ENCODE peak calls at places on chromosomes 11 and 22, in five cellular contexts. Q is HepG2, X is A549, P is SK-N-SH, D is HCT116. Y is an unnamed sample.

GRCh38 chr22:29109853-29110252 is 37.0 kb downstream of the KREMEN1 start:
- DNase-seq in Q (no peak), X (no peak), P (no peak), D (no peak), Y (no peak)

GRCh38 chr22:28203286-28203685 is 284.2 kb upstream of the PITPNB start:
- DNase-seq in Q (no peak), X (no peak), P (no peak), D (no peak), Y (no peak)

GRCh38 chr22:47213571-47214230 is 451.3 kb downstream of the TBC1D22A start:
- DNase-seq in Q (peak; percentile 14), X (peak; percentile 17), P (peak; percentile 67), D (peak; percentile 12), Y (peak; percentile 46)

GRCh38 chr22:23353004-23353403 is 172.7 kb downstream of the BCR start:
- DNase-seq in Q (no peak), X (no peak), P (no peak), D (no peak), Y (no peak)

GRCh38 chr11:4626207-4627105 is 10.8 kb upstream of the OR51D1 start:
- DNase-seq in Q (peak; percentile 45), X (peak; percentile 78), P (peak; percentile 31), D (peak; percentile 75), Y (peak; percentile 75)

GRCh38 chr22:25853902-25854301 is 111.9 kb downstream of the MYO18B start:
- DNase-seq in Q (peak; percentile 18), X (peak; percentile 19), P (peak; percentile 48), D (peak; percentile 6), Y (no peak)

GRCh38 chr11:70176940-70177689 is 26.0 kb upstream of the FADD start:
- DNase-seq in Q (peak; percentile 13), X (peak; percentile 53), P (peak; percentile 81), D (peak; percentile 16), Y (peak; percentile 36)

GRCh38 chr11:95767498-95767897 is 22.1 kb downstream of the FAM76B start:
- DNase-seq in Q (no peak), X (peak; percentile 1), P (no peak), D (no peak), Y (peak; percentile 33)

GRCh38 chr11:36449566-36450390 is 60.3 kb downstream of the TRAF6 start:
- DNase-seq in Q (no peak), X (no peak), P (no peak), D (no peak), Y (no peak)

DNA sequence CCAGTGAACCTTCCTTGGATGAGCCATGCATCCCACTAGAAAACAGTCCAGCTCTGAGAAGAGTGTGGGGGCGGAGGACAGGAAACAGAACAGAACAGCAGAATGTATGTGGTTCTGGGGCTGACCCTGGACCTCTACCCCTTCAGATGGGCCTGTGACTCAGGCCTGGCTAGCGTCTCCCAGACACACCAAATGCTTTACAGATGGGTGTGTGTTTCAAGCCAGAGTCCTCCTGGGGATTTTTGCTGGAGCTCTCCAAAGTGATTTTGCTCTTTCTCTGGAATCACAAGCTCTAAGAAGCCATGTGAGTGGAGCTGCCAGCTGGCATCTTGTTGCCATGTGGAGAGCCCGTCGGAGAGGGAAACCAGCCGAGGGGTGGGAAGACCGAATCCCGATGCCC is 13.2 kb upstream of the C1QTNF4 start:
- DNase-seq in Q (no peak), X (no peak), P (no peak), D (no peak), Y (no peak)
- TF ChIP-seq REST in Q (no peak), X (no peak), P (peak; percentile 43), D (no peak), Y (no peak)

DNA sequence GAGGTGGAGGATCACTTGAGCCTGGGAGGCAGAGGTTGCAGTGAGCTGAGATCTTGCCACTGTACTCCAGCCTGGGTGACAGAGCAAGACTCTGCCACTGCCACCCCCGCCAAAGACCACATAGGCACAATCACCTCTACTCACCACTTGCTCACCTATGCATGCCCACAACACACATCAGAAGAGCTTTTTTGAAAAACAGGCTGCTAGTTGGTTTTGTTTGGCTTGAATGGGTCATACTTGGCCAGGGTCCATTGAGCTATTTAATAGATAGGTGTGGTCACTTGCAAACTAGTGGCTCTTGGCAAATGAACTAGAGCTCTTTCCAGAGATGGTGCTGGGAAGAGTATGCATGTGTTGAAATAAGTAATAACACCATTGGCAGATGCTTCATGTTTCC is 80.1 kb downstream of the EMSY start:
- DNase-seq in Q (peak; percentile 42), X (peak; percentile 16), P (no peak), D (peak; percentile 26), Y (no peak)
- TF ChIP-seq REST in Q (no peak), X (no peak), P (no peak), D (no peak), Y (no peak)

DNA sequence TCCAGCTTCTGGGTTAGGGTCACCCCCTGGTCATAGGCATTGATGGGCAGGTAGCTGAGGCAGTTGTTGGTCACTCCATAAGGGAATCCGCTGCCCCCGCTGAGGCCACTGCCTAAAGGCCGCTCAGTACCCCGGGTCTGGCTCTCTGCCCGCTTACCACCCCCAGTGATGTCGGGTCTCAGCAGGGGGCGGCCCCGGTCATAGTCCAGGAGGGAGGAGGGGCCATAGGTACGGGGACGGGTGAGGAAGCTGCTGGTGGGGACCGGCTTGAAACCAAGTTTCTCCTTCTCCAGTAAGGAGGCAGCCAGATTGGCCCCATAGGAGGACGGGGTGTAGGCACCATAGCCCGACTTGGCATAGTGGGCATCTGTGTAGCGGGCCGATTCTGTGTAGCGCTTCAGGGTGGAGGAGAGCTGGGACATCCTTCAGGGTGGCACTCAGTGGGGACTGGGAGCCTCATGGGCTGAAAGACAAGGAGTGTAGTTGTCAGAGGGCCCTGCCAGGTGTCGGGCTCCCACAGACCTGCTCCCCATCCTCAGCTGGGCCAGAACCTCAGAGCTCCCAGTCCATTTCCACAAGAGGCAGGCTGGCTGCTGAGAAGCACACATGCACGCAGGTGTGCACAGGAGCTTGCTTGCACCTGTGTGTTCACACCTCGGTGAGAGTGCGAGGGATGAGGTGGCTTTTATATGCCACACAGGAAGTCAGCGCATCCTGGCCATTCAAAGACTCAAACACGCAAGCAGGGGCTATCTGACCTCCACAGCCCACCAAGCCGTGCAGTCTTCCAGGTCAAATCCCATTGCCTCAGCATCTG is 8.2 kb downstream of the USP2 start:
- DNase-seq in Q (peak; percentile 43), X (no peak), P (no peak), D (no peak), Y (no peak)
- TF ChIP-seq REST in Q (no peak), X (no peak), P (no peak), D (no peak), Y (no peak)

GRCh38 chr11:74615311-74615710 is 22.9 kb downstream of the POLD3 start:
- DNase-seq in Q (no peak), X (no peak), P (no peak), D (no peak), Y (no peak)

GRCh38 chr11:74626130-74626529 is 33.7 kb downstream of the POLD3 start:
- DNase-seq in Q (no peak), X (no peak), P (no peak), D (no peak), Y (no peak)

GRCh38 chr11:74615988-74616387 is 23.6 kb downstream of the POLD3 start:
- DNase-seq in Q (no peak), X (no peak), P (no peak), D (no peak), Y (no peak)

GRCh38 chr11:74620537-74620936 is 28.2 kb downstream of the POLD3 start:
- DNase-seq in Q (no peak), X (no peak), P (no peak), D (no peak), Y (no peak)
- TF ChIP-seq REST in Q (no peak), X (no peak), P (no peak), D (no peak), Y (no peak)

GRCh38 chr11:45617886-45618601 is 47.4 kb downstream of the CHST1 start:
- DNase-seq in Q (no peak), X (no peak), P (no peak), D (no peak), Y (no peak)
- TF ChIP-seq REST in Q (no peak), X (no peak), P (no peak), D (no peak), Y (no peak)

DNA sequence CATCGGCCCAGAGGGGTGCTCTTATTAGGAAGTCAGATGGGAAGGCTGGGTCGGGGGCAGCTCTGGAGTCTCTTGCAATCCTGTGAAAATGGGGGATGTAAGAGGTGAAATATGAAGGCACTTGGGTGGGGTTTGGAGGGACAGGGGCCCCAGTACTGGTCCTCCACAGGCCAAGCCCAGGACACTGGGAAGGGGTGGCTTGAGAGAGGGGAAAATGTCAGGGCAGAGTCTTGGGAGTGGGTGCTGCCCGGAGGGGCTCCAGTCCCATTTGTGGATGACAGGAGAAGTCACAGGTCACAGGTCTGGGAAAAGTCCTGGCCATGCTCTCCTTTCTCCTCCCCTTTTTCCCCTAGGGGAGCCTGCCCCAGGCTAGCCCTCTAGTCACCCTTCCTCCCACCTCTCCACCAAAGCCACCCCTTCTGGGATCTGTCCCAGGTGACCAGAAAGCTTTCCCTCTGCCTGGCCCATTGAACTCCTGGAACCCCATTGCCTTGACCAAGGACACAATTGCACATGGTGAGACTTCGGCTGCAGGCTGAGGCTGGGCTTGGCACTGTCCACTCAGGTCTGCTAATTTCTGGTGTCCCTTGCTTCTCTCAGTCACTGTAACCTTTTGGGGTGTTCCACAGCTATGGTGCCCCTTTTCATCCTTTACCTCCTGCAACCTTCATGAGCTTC is 1465.0 kb downstream of the TBC1D22A start:
- DNase-seq in Q (no peak), X (no peak), P (no peak), D (no peak), Y (no peak)
- TF ChIP-seq REST in Q (no peak), X (no peak), P (no peak), D (no peak), Y (no peak)

DNA sequence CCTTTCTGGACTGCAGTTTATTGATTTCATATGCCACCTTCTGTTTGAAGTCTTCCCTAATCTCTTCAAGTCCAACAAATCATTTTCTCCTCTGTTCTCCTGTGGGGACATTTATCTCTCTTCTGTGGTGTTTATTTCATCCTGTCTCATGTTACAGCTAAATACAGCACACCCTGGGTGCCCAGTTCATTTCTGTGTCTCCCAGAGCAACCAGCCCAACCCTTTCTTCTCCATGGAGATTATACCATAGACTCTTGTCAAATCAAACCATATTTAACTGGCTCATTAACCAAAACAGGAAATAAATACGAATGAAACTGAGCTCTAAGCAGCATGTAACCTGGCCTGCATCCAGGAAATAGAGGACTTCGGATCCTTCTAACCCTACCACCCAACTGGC is at the start of gene MS4A8:
- DNase-seq in Q (no peak), X (no peak), P (no peak), D (no peak), Y (no peak)
- TF ChIP-seq REST in Q (no peak), X (no peak), P (no peak), D (no peak), Y (no peak)